ENCODE peak calls at places on chromosomes 3 and 15, in six cellular contexts. One of them, this sample, is unnamed.

GRCh38 chr3:23856286-23856685 is 50.5 kb downstream of the UBE2E1 start:
- DNase-seq in DMS153: no peak
- DNase-seq in head of caudate nucleus: no peak
- DNase-seq in activated CD8-positive, alpha-beta T cell treated with anti-CD3 and anti-CD28 coated beads for 36 hours: no peak
- DNase-seq in GM20000: no peak
- DNase-seq in midbrain: no peak
- DNase-seq in this sample: no peak

GRCh38 chr15:88727439-88727838 is 75.8 kb upstream of the ACAN start:
- DNase-seq in DMS153: no peak
- DNase-seq in head of caudate nucleus: no peak
- DNase-seq in activated CD8-positive, alpha-beta T cell treated with anti-CD3 and anti-CD28 coated beads for 36 hours: no peak
- DNase-seq in GM20000: no peak
- DNase-seq in midbrain: no peak
- DNase-seq in this sample: no peak

GRCh38 chr15:38688761-38689160 is 124.1 kb upstream of the RASGRP1 start:
- DNase-seq in DMS153: no peak
- DNase-seq in head of caudate nucleus: no peak
- DNase-seq in activated CD8-positive, alpha-beta T cell treated with anti-CD3 and anti-CD28 coated beads for 36 hours: peak; percentile 89
- DNase-seq in GM20000: no peak
- DNase-seq in midbrain: no peak
- DNase-seq in this sample: no peak

GRCh38 chr3:144643778-144644191 is 672.2 kb downstream of the DIPK2A start:
- DNase-seq in DMS153: no peak
- DNase-seq in head of caudate nucleus: peak; percentile 67
- DNase-seq in activated CD8-positive, alpha-beta T cell treated with anti-CD3 and anti-CD28 coated beads for 36 hours: no peak
- DNase-seq in GM20000: no peak
- DNase-seq in midbrain: peak; percentile 30
- DNase-seq in this sample: no peak

GRCh38 chr3:98730338-98730737 is 32.8 kb upstream of the ST3GAL6 start:
- DNase-seq in DMS153: no peak
- DNase-seq in head of caudate nucleus: peak; percentile 65
- DNase-seq in activated CD8-positive, alpha-beta T cell treated with anti-CD3 and anti-CD28 coated beads for 36 hours: peak; percentile 71
- DNase-seq in GM20000: peak; percentile 77
- DNase-seq in midbrain: no peak
- DNase-seq in this sample: no peak

GRCh38 chr3:134463676-134464611 is 21.8 kb downstream of the ANAPC13 start:
- DNase-seq in DMS153: no peak
- DNase-seq in head of caudate nucleus: peak; percentile 42
- DNase-seq in activated CD8-positive, alpha-beta T cell treated with anti-CD3 and anti-CD28 coated beads for 36 hours: no peak
- DNase-seq in GM20000: no peak
- DNase-seq in midbrain: no peak
- DNase-seq in this sample: no peak

GRCh38 chr3:185583925-185584324 is 2.2 kb upstream of the SENP2 start:
- DNase-seq in DMS153: no peak
- DNase-seq in head of caudate nucleus: no peak
- DNase-seq in activated CD8-positive, alpha-beta T cell treated with anti-CD3 and anti-CD28 coated beads for 36 hours: no peak
- DNase-seq in GM20000: no peak
- DNase-seq in midbrain: no peak
- DNase-seq in this sample: no peak

GRCh38 chr3:178127221-178127620 is 409.0 kb upstream of the KCNMB2 start:
- DNase-seq in DMS153: no peak
- DNase-seq in head of caudate nucleus: no peak
- DNase-seq in activated CD8-positive, alpha-beta T cell treated with anti-CD3 and anti-CD28 coated beads for 36 hours: no peak
- DNase-seq in GM20000: no peak
- DNase-seq in midbrain: no peak
- DNase-seq in this sample: no peak

GRCh38 chr3:94082412-94082937 is 19.6 kb downstream of the NSUN3 start:
- DNase-seq in DMS153: peak; percentile 17
- DNase-seq in head of caudate nucleus: no peak
- DNase-seq in activated CD8-positive, alpha-beta T cell treated with anti-CD3 and anti-CD28 coated beads for 36 hours: no peak
- DNase-seq in GM20000: no peak
- DNase-seq in midbrain: no peak
- DNase-seq in this sample: no peak

GRCh38 chr15:75836953-75837321 is 6.3 kb upstream of the UBE2Q2 start:
- DNase-seq in DMS153: no peak
- DNase-seq in head of caudate nucleus: no peak
- DNase-seq in activated CD8-positive, alpha-beta T cell treated with anti-CD3 and anti-CD28 coated beads for 36 hours: peak; percentile 77
- DNase-seq in GM20000: peak; percentile 46
- DNase-seq in midbrain: no peak
- DNase-seq in this sample: no peak

GRCh38 chr3:183475019-183475418 is 46.6 kb upstream of the MCF2L2 start:
- DNase-seq in DMS153: no peak
- DNase-seq in head of caudate nucleus: no peak
- DNase-seq in activated CD8-positive, alpha-beta T cell treated with anti-CD3 and anti-CD28 coated beads for 36 hours: no peak
- DNase-seq in GM20000: no peak
- DNase-seq in midbrain: no peak
- DNase-seq in this sample: no peak

GRCh38 chr15:68775671-68776476 is 44.8 kb downstream of the ANP32A start:
- DNase-seq in DMS153: no peak
- DNase-seq in head of caudate nucleus: peak; percentile 90
- DNase-seq in activated CD8-positive, alpha-beta T cell treated with anti-CD3 and anti-CD28 coated beads for 36 hours: no peak
- DNase-seq in GM20000: no peak
- DNase-seq in midbrain: peak; percentile 88
- DNase-seq in this sample: no peak

GRCh38 chr3:59759298-59760169 is 709.7 kb upstream of the CFAP20DC start:
- DNase-seq in DMS153: no peak
- DNase-seq in head of caudate nucleus: no peak
- DNase-seq in activated CD8-positive, alpha-beta T cell treated with anti-CD3 and anti-CD28 coated beads for 36 hours: peak; percentile 79
- DNase-seq in GM20000: no peak
- DNase-seq in midbrain: no peak
- DNase-seq in this sample: no peak

GRCh38 chr15:89628791-89629715 is 26.2 kb downstream of the KIF7 start:
- DNase-seq in DMS153: no peak
- DNase-seq in head of caudate nucleus: peak; percentile 37
- DNase-seq in activated CD8-positive, alpha-beta T cell treated with anti-CD3 and anti-CD28 coated beads for 36 hours: no peak
- DNase-seq in GM20000: peak; percentile 33
- DNase-seq in midbrain: no peak
- DNase-seq in this sample: no peak

GRCh38 chr15:40471105-40471777 is 457 bp downstream of the CHST14 start:
- DNase-seq in DMS153: no peak
- DNase-seq in head of caudate nucleus: peak; percentile 45
- DNase-seq in activated CD8-positive, alpha-beta T cell treated with anti-CD3 and anti-CD28 coated beads for 36 hours: peak; percentile 38
- DNase-seq in GM20000: peak; percentile 59
- DNase-seq in midbrain: peak; percentile 22
- DNase-seq in this sample: no peak

GRCh38 chr15:90465140-90465929 is 64.4 kb upstream of the CRTC3 start:
- DNase-seq in DMS153: no peak
- DNase-seq in head of caudate nucleus: no peak
- DNase-seq in activated CD8-positive, alpha-beta T cell treated with anti-CD3 and anti-CD28 coated beads for 36 hours: no peak
- DNase-seq in GM20000: no peak
- DNase-seq in midbrain: no peak
- DNase-seq in this sample: no peak

GRCh38 chr3:134299185-134299887 is 48.7 kb upstream of the RYK start:
- DNase-seq in DMS153: no peak
- DNase-seq in head of caudate nucleus: no peak
- DNase-seq in activated CD8-positive, alpha-beta T cell treated with anti-CD3 and anti-CD28 coated beads for 36 hours: no peak
- DNase-seq in GM20000: no peak
- DNase-seq in midbrain: peak; percentile 15
- DNase-seq in this sample: no peak

GRCh38 chr15:40323953-40324937 is 753 bp downstream of the INAFM2 start:
- DNase-seq in DMS153: no peak
- DNase-seq in head of caudate nucleus: no peak
- DNase-seq in activated CD8-positive, alpha-beta T cell treated with anti-CD3 and anti-CD28 coated beads for 36 hours: peak; percentile 64
- DNase-seq in GM20000: no peak
- DNase-seq in midbrain: no peak
- DNase-seq in this sample: no peak

GRCh38 chr3:56997675-56998074 is 62.8 kb upstream of the SPATA12 start:
- DNase-seq in DMS153: no peak
- DNase-seq in head of caudate nucleus: no peak
- DNase-seq in activated CD8-positive, alpha-beta T cell treated with anti-CD3 and anti-CD28 coated beads for 36 hours: no peak
- DNase-seq in GM20000: no peak
- DNase-seq in midbrain: no peak
- DNase-seq in this sample: no peak

GRCh38 chr15:57909388-57909787 is 156.1 kb downstream of the ALDH1A2 start:
- DNase-seq in DMS153: no peak
- DNase-seq in head of caudate nucleus: no peak
- DNase-seq in activated CD8-positive, alpha-beta T cell treated with anti-CD3 and anti-CD28 coated beads for 36 hours: no peak
- DNase-seq in GM20000: no peak
- DNase-seq in midbrain: no peak
- DNase-seq in this sample: no peak

GRCh38 chr3:190747566-190747965 is 114.9 kb downstream of the GMNC start:
- DNase-seq in DMS153: no peak
- DNase-seq in head of caudate nucleus: no peak
- DNase-seq in activated CD8-positive, alpha-beta T cell treated with anti-CD3 and anti-CD28 coated beads for 36 hours: no peak
- DNase-seq in GM20000: no peak
- DNase-seq in midbrain: no peak
- DNase-seq in this sample: no peak

GRCh38 chr15:68340711-68341671 is 63.4 kb downstream of the FEM1B start:
- DNase-seq in DMS153: no peak
- DNase-seq in head of caudate nucleus: no peak
- DNase-seq in activated CD8-positive, alpha-beta T cell treated with anti-CD3 and anti-CD28 coated beads for 36 hours: no peak
- DNase-seq in GM20000: no peak
- DNase-seq in midbrain: no peak
- DNase-seq in this sample: no peak

GRCh38 chr15:40506964-40507571 is 36.3 kb downstream of the CHST14 start:
- DNase-seq in DMS153: peak; percentile 26
- DNase-seq in head of caudate nucleus: peak; percentile 88
- DNase-seq in activated CD8-positive, alpha-beta T cell treated with anti-CD3 and anti-CD28 coated beads for 36 hours: peak; percentile 71
- DNase-seq in GM20000: peak; percentile 84
- DNase-seq in midbrain: peak; percentile 68
- DNase-seq in this sample: no peak

GRCh38 chr15:64776402-64776786 is 1.0 kb upstream of the RBPMS2 start:
- DNase-seq in DMS153: no peak
- DNase-seq in head of caudate nucleus: no peak
- DNase-seq in activated CD8-positive, alpha-beta T cell treated with anti-CD3 and anti-CD28 coated beads for 36 hours: no peak
- DNase-seq in GM20000: no peak
- DNase-seq in midbrain: no peak
- DNase-seq in this sample: no peak

This sample was measured in epithelial cell of proximal tubule.